ENCODE peak calls at places on chromosomes 16 and 17, in seven cellular contexts. Q is HepG2, Y is SK-N-SH, P is H1, H is GM12878, A is K562, U is GM12892. I is an unnamed sample.

GRCh38 chr17:19750835-19751234 is 2.7 kb upstream of the ALDH3A1 start:
- DNase-seq in H (no peak), U (no peak), Y (no peak), A (no peak), Q (no peak), P (no peak), I (no peak)

GRCh38 chr16:71354156-71354555 is 4.4 kb upstream of the CALB2 start:
- DNase-seq in H (no peak), P (no peak), Q (no peak), A (no peak), U (no peak), Y (no peak), I (no peak)

GRCh38 chr16:69929480-69929879 is 21.7 kb upstream of the CLEC18A start:
- DNase-seq in Y (no peak), P (no peak), A (no peak), U (no peak), Q (no peak), H (no peak), I (no peak)

GRCh38 chr17:48025904-48026502 is 11.6 kb downstream of the COPZ2 start:
- DNase-seq in U (no peak), P (no peak), Y (no peak), Q (no peak), H (no peak), A (no peak), I (no peak)

GRCh38 chr17:81552244-81553017 is at the start of gene FAAP100:
- DNase-seq in A (peak; percentile 85), Q (peak; percentile 63), P (no peak), Y (peak; percentile 99), H (peak; percentile 30), U (peak; percentile 97), I (peak; percentile 97)

GRCh38 chr16:31063843-31064611 is 10.0 kb downstream of the ZNF668 start:
- DNase-seq in H (no peak), P (no peak), Q (no peak), Y (no peak), U (no peak), A (no peak), I (no peak)

GRCh38 chr17:81967533-81968395 is 6.8 kb upstream of the NOTUM start:
- DNase-seq in A (peak; percentile 82), H (peak; percentile 40), P (peak; percentile 43), Q (peak; percentile 98), U (peak; percentile 91), Y (peak; percentile 97), I (peak; percentile 89)

GRCh38 chr17:73720187-73720834 is 76.1 kb upstream of the SDK2 start:
- DNase-seq in U (no peak), Y (no peak), A (no peak), Q (peak; percentile 11), H (no peak), P (no peak), I (no peak)

GRCh38 chr16:69169051-69169450 is 17.9 kb upstream of the SNTB2 start:
- DNase-seq in Y (no peak), U (no peak), H (no peak), Q (no peak), A (no peak), P (no peak), I (no peak)

GRCh38 chr16:380837-381787 is 666 bp downstream of the PGAP6 start:
- DNase-seq in A (peak; percentile 62), U (peak; percentile 61), Y (peak; percentile 77), H (no peak), P (no peak), Q (no peak), I (peak; percentile 69)

GRCh38 chr16:55480228-55480655 is 1.2 kb downstream of the MMP2 start:
- DNase-seq in U (no peak), Q (no peak), Y (peak; percentile 84), A (no peak), P (no peak), H (no peak), I (no peak)

GRCh38 chr17:7997186-7997585 is 5.2 kb upstream of the GUCY2D start:
- DNase-seq in P (no peak), U (no peak), H (no peak), Y (no peak), Q (peak; percentile 25), A (no peak), I (no peak)

GRCh38 chr17:56608941-56609340 is 15.4 kb downstream of the NOG start:
- DNase-seq in P (no peak), A (no peak), Q (no peak), U (no peak), Y (no peak), H (no peak), I (no peak)

GRCh38 chr17:37788531-37788930 is 43.7 kb upstream of the HNF1B start:
- DNase-seq in H (no peak), P (no peak), Y (no peak), Q (no peak), A (no peak), U (no peak), I (no peak)
- TF ChIP-seq TAF1 in H (no peak), P (no peak), Y (no peak), Q (no peak), A (no peak), U (no peak), I (no peak)

GRCh38 chr17:4501295-4501949 is 2.7 kb downstream of the SPNS2 start:
- DNase-seq in Y (no peak), U (no peak), P (no peak), Q (no peak), H (no peak), A (peak; percentile 41), I (no peak)

GRCh38 chr17:4500188-4500565 is 1.5 kb downstream of the SPNS2 start:
- DNase-seq in Q (no peak), Y (no peak), H (no peak), P (no peak), A (no peak), U (no peak), I (no peak)

GRCh38 chr17:4498461-4499397 is at the start of gene SPNS2:
- DNase-seq in Q (no peak), Y (peak; percentile 97), P (no peak), A (peak; percentile 94), U (peak; percentile 93), H (no peak), I (peak; percentile 94)

GRCh38 chr17:4497101-4497824 is 1.4 kb upstream of the SPNS2 start:
- DNase-seq in Y (no peak), U (no peak), A (no peak), H (peak; percentile 21), P (no peak), Q (no peak), I (no peak)

DNA sequence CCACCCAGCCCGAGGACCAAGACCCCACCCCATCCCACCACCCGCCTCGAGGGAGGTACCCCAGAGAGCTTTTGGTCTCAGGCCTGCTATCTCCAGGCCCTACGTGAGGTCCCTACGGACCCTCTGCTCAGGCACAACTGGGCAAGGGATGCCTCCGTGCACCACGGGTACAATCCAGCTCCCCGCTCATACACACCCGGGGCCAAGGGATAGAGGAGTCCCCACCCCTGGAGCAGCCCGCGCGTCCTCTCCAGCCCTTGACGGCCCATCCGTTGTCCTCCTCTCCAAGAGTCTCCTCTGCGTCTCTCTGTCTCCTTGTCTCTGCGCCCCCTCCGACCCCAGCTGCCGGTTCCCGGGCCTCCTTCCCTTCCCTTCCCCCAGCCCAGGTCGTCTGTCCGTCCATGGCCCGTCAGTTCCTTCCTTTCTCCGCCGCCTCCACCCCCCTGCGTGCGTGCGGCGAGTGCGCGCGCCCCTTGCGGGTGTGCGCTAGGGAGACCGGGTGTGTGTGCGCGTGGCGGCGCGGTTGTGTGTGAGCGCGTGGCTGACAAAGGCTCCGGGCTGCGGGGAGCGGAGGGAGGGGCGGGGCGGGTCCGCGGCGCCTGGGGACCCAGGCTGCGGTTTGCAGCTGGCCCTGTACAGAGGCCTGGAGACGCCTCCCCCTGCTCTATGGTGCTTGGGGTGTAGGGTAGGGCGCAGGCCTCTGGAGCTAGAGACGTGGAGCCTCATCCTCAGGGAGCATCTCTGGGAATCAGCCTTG is 928 bp downstream of the SPNS2 start:
- DNase-seq in H (no peak), U (no peak), P (no peak), A (peak; percentile 39), Y (peak; percentile 75), Q (no peak), I (no peak)
- TF ChIP-seq TAF1 in H (no peak), U (no peak), P (no peak), A (no peak), Y (no peak), Q (no peak), I (no peak)

GRCh38 chr16:67441907-67442306 is 11.0 kb downstream of the HSD11B2 start:
- DNase-seq in H (no peak), U (no peak), Y (no peak), Q (no peak), P (no peak), A (no peak), I (no peak)
- TF ChIP-seq TAF1 in H (no peak), U (no peak), Y (no peak), Q (no peak), P (no peak), A (no peak), I (no peak)

DNA sequence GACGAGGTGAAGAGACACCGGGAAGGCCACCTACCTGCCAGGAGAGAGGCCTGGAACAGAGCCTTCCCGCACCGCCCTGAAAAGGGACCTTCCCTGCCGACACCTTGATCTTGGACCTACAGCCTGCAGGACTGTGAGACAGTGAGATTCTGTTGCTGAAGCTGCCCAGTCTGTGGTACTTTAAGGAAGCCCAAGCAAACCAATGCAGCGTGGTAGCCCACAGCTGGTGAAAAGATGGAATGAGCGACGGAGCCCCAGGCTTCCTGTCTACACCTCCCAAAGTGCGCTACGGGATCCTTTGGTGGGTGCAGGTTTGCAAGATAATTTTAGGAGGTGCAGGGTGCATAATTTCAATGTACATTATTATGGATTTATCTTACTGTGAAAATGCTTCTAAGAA is 33.9 kb downstream of the TNFRSF13B start:
- DNase-seq in A (no peak), H (no peak), U (no peak), Y (no peak), P (no peak), Q (no peak), I (no peak)
- TF ChIP-seq TAF1 in A (no peak), H (no peak), U (no peak), Y (no peak), P (no peak), Q (no peak), I (no peak)

DNA sequence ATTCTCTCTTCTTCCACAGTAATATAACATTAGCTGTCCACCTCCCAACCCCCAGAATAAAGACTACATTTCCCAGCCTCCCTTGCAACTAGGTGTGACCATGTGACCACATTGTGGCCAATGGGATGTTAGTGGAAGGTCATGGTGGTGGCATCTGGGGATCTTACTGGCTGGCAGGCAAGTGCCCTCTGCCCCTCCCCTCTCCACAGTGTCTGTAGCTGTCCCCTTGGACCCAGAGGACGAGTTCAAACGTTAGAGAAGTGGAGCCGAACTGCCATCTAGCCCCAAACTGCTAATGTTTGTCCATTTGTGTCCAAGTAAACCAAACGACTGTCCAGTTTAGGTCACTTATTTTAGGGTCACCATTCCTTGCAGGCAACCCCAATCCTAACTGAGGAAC is 26.6 kb upstream of the KCNG4 start:
- DNase-seq in Q (peak; percentile 90), Y (peak; percentile 85), U (peak; percentile 36), P (no peak), H (peak; percentile 21), A (peak; percentile 90), I (peak; percentile 38)
- TF ChIP-seq TAF1 in Q (no peak), Y (no peak), U (no peak), P (no peak), H (no peak), A (no peak), I (no peak)

I was measured in GM12891.